ENCODE peak calls at places on chromosomes 16 and 17, in ten cellular contexts. A, O, R, F, Q, X, G, P, D and C are unnamed samples.

GRCh38 chr17:36862116-36862920 is 75.0 kb upstream of the LHX1 start:
- DNase-seq in A (no peak), O (no peak), R (no peak), F (no peak), Q (no peak), X (no peak), G (no peak), P (no peak), D (no peak), C (no peak)

GRCh38 chr16:58563775-58564174 is 48.5 kb downstream of the SETD6 start:
- DNase-seq in A (no peak), O (no peak), R (no peak), F (no peak), Q (no peak), X (no peak), G (no peak), P (peak), D (no peak), C (no peak)

GRCh38 chr17:8430966-8431365 is 4.7 kb upstream of the NDEL1 start:
- DNase-seq in A (no peak), O (peak), R (no peak), F (no peak), Q (no peak), X (peak), G (peak), P (no peak), D (no peak), C (no peak)

GRCh38 chr16:55408656-55409055 is 70.3 kb upstream of the MMP2 start:
- DNase-seq in A (no peak), O (no peak), R (peak), F (no peak), Q (no peak), X (no peak), G (no peak), P (no peak), D (no peak), C (no peak)

GRCh38 chr17:27949304-27949703 is 56.1 kb upstream of the LYRM9 start:
- DNase-seq in A (no peak), O (no peak), R (no peak), F (no peak), Q (no peak), X (no peak), G (no peak), P (no peak), D (no peak), C (no peak)

GRCh38 chr16:69905171-69905555 is 46.0 kb upstream of the CLEC18A start:
- DNase-seq in A (no peak), O (no peak), R (no peak), F (no peak), Q (no peak), X (no peak), G (no peak), P (no peak), D (no peak), C (no peak)

GRCh38 chr17:42979511-42980273 is at the start of gene PTGES3L:
- DNase-seq in A (no peak), O (peak), R (no peak), F (peak), Q (peak), X (no peak), G (peak), P (no peak), D (no peak), C (peak)

GRCh38 chr17:42311240-42312034 is 23.1 kb downstream of the STAT5A start:
- DNase-seq in A (no peak), O (peak), R (peak), F (peak), Q (no peak), X (no peak), G (peak), P (peak), D (no peak), C (no peak)

GRCh38 chr17:29045734-29046133 is 2.8 kb downstream of the PIPOX start:
- DNase-seq in A (no peak), O (no peak), R (no peak), F (no peak), Q (no peak), X (no peak), G (no peak), P (no peak), D (no peak), C (no peak)

GRCh38 chr16:60204221-60204620 is 1470.1 kb upstream of the GOT2 start:
- DNase-seq in A (no peak), O (peak), R (no peak), F (no peak), Q (no peak), X (peak), G (no peak), P (no peak), D (no peak), C (no peak)

GRCh38 chr16:4944333-4945281 is 7.7 kb upstream of the PPL start:
- DNase-seq in A (no peak), O (peak), R (peak), F (peak), Q (no peak), X (peak), G (peak), P (peak), D (no peak), C (no peak)

GRCh38 chr17:28268610-28269313 is 50.2 kb upstream of the TMEM97 start:
- DNase-seq in A (no peak), O (no peak), R (no peak), F (no peak), Q (no peak), X (no peak), G (no peak), P (no peak), D (no peak), C (no peak)

GRCh38 chr17:5758651-5759050 is 174.3 kb upstream of the NLRP1 start:
- DNase-seq in A (peak), O (peak), R (peak), F (peak), Q (no peak), X (peak), G (peak), P (no peak), D (no peak), C (no peak)

GRCh38 chr17:51035436-51035835 is 85.2 kb downstream of the SPAG9 start:
- DNase-seq in A (no peak), O (peak), R (no peak), F (no peak), Q (peak), X (no peak), G (peak), P (no peak), D (no peak), C (no peak)

GRCh38 chr17:30217746-30218245 is 17.7 kb downstream of the SLC6A4 start:
- DNase-seq in A (no peak), O (no peak), R (no peak), F (no peak), Q (no peak), X (no peak), G (no peak), P (no peak), D (no peak), C (no peak)

GRCh38 chr17:1442187-1442586 is 13.8 kb downstream of the CRK start:
- DNase-seq in A (no peak), O (no peak), R (no peak), F (no peak), Q (no peak), X (no peak), G (no peak), P (no peak), D (no peak), C (no peak)

GRCh38 chr17:164536-165235 is 16.8 kb downstream of the DOC2B start:
- DNase-seq in A (no peak), O (peak), R (no peak), F (peak), Q (peak), X (peak), G (peak), P (no peak), D (no peak), C (peak)

GRCh38 chr16:81883235-81883634 is 104.1 kb downstream of the PLCG2 start:
- DNase-seq in A (no peak), O (no peak), R (no peak), F (no peak), Q (no peak), X (no peak), G (no peak), P (no peak), D (no peak), C (no peak)

GRCh38 chr17:39928868-39929651 is 1.5 kb downstream of the LRRC3C start:
- DNase-seq in A (no peak), O (peak), R (no peak), F (no peak), Q (no peak), X (peak), G (peak), P (no peak), D (no peak), C (peak)

GRCh38 chr16:4612474-4612931 is 2.2 kb downstream of the UBALD1 start:
- DNase-seq in A (no peak), O (no peak), R (no peak), F (no peak), Q (no peak), X (no peak), G (no peak), P (peak), D (no peak), C (no peak)

GRCh38 chr17:16407911-16408588 is 7.3 kb upstream of the TRPV2 start:
- DNase-seq in A (peak), O (peak), R (no peak), F (peak), Q (no peak), X (peak), G (peak), P (no peak), D (no peak), C (peak)

GRCh38 chr16:54285414-54286066 is 1.0 kb downstream of the IRX3 start:
- DNase-seq in A (no peak), O (peak), R (no peak), F (no peak), Q (peak), X (peak), G (peak), P (peak), D (no peak), C (no peak)

GRCh38 chr16:84832488-84833141 is 12.8 kb downstream of the CRISPLD2 start:
- DNase-seq in A (no peak), O (peak), R (peak), F (peak), Q (no peak), X (no peak), G (peak), P (no peak), D (no peak), C (no peak)

GRCh38 chr16:67697813-67698212 is 21.3 kb downstream of the GFOD2 start:
- DNase-seq in A (no peak), O (no peak), R (no peak), F (no peak), Q (no peak), X (no peak), G (no peak), P (no peak), D (no peak), C (no peak)

GRCh38 chr17:4520881-4521600 is 22.4 kb downstream of the SPNS2 start:
- DNase-seq in A (no peak), O (peak), R (peak), F (peak), Q (no peak), X (peak), G (peak), P (no peak), D (no peak), C (no peak)

GRCh38 chr16:57601801-57602478 is 26.5 kb upstream of the ADGRG1 start:
- DNase-seq in A (peak), O (no peak), R (no peak), F (no peak), Q (no peak), X (no peak), G (no peak), P (no peak), D (no peak), C (peak)

DNA sequence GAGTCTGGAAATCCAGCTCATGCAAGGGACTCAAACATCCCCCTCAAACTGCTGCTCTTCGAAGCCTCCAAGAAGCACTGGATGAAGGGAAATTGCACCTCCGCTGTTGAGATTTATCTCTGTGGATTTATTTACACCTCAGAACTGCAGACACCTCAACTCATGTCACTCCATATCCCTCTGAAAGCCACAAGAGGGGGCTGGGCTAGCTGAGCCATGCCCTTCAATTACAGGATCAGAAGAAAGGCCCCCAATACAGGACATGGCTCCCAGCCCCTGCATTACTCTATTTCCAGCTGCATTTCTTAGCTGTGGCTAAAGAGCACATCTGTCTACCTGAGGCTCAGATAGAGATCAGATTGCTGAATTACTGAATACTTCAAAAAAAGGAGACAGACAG is 103.1 kb upstream of the DYNLRB2 start:
- DNase-seq in A (no peak), O (no peak), R (no peak), F (no peak), Q (peak), X (no peak), G (no peak), P (no peak), D (no peak), C (no peak)
- TF ChIP-seq CTCF in A (no peak), O (no peak), R (no peak), F (no peak), Q (no peak), X (no peak), G (no peak), P (no peak), D (no peak), C (no peak)

DNA sequence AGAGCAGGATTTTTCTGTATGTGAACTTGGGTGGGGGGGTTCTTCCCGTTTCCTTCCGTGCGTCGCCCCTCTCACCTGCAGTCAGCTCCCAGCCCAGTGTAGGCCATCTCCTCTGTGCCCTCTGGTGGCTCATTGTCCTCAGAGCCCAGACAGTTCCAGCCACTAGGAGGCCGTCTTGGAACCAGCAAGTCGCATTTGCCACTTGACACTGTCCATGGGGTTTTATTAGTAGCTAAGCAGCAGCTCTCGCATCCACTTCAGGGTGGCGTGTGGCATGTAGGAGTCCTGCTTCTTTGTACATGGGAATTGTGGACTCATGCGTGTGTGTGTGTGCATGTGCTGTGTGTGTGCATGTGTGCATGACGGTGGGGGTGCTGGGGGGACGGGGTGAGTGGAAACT is 74.0 kb downstream of the SEC14L1 start:
- DNase-seq in A (no peak), O (peak), R (no peak), F (peak), Q (peak), X (peak), G (peak), P (no peak), D (no peak), C (no peak)
- TF ChIP-seq CTCF in A (peak), O (peak), R (peak), F (no peak), Q (no peak), X (peak), G (peak), P (peak), D (peak), C (peak)

DNA sequence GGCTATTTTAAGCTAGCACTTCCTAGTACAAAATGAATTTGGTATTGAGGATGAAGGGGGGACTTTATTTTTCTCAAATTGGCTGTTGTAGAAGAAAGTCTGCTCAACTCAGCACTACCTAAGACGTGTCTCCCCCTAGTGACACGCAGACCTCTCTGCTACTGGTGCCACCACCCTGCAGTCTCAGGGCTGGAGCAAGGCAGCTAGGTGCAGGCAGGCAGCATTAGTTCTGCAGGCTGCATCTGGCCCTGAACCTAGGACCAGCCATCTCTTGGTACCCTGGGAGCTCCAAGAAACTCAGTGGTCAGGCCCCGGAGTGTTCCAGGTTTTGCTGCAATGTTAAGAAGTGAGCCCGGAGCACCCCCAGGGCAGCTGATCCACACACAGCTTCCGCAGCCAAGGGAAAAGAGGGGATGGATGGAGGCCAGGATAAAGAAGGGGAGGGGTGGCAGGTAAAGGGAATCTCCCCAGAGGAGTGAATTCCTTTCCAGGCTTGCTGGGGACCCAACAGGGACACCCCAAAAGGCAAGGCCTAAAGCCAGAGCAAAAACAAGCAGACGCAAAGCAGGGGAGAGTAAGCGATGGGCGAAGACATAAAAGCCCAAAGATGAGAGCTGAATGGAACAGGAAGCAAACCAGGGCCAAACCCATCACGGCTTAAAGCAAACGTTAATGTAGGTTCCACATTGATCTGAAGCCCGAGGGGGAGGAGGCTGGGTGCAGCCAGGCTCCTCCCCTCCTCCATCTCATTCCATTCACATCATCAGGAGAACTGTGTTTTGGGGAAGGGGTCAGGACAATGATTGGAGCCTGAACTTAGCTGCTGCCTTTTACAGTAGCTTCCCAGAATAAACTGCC is 200.5 kb downstream of the ZFHX3 start:
- DNase-seq in A (no peak), O (peak), R (no peak), F (peak), Q (peak), X (no peak), G (peak), P (no peak), D (no peak), C (peak)
- TF ChIP-seq CTCF in A (peak), O (peak), R (peak), F (peak), Q (no peak), X (no peak), G (peak), P (peak), D (no peak), C (peak)

DNA sequence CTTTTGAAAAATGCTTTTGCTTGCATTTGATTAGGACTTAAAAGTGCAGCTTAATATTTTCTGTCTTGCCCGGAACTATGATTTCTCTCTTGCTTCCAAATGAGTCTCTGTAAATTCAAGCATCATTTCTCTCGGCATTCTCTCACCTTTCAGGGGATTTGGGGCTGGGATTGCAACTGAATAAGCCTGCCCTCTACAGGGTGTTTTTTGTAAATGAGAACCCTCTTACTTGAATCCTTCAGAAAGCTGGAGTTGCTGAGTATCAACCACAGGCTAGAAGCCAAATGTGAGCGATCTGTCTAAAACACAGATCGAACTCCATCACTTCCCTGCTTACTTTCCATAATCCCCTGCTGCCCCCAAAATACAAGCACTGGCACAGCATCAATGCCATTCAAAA is 234.6 kb downstream of the TMEM114 start:
- DNase-seq in A (no peak), O (no peak), R (no peak), F (no peak), Q (no peak), X (no peak), G (no peak), P (no peak), D (no peak), C (no peak)
- TF ChIP-seq CTCF in A (no peak), O (no peak), R (peak), F (no peak), Q (no peak), X (no peak), G (no peak), P (no peak), D (no peak), C (no peak)

GRCh38 chr16:50737420-50737959 is 4.4 kb upstream of the CYLD start:
- DNase-seq in A (no peak), O (no peak), R (no peak), F (no peak), Q (no peak), X (no peak), G (no peak), P (no peak), D (no peak), C (no peak)
- TF ChIP-seq CTCF in A (no peak), O (no peak), R (no peak), F (no peak), Q (no peak), X (no peak), G (no peak), P (no peak), D (no peak), C (no peak)

GRCh38 chr16:75088934-75089333 is 27.6 kb downstream of the LDHD start:
- DNase-seq in A (no peak), O (no peak), R (no peak), F (no peak), Q (no peak), X (no peak), G (no peak), P (no peak), D (no peak), C (no peak)

GRCh38 chr16:75092777-75093176 is 23.8 kb downstream of the LDHD start:
- DNase-seq in A (no peak), O (no peak), R (no peak), F (peak), Q (no peak), X (no peak), G (no peak), P (no peak), D (no peak), C (no peak)

GRCh38 chr16:75088226-75088625 is 28.4 kb downstream of the LDHD start:
- DNase-seq in A (no peak), O (no peak), R (no peak), F (no peak), Q (no peak), X (no peak), G (peak), P (no peak), D (no peak), C (no peak)

GRCh38 chr16:75087040-75087979 is 29.3 kb downstream of the LDHD start:
- DNase-seq in A (no peak), O (peak), R (no peak), F (peak), Q (peak), X (no peak), G (peak), P (no peak), D (no peak), C (no peak)

GRCh38 chr16:75089486-75090202 is 26.9 kb downstream of the LDHD start:
- DNase-seq in A (no peak), O (no peak), R (no peak), F (no peak), Q (no peak), X (no peak), G (no peak), P (no peak), D (no peak), C (no peak)
- TF ChIP-seq CTCF in A (no peak), O (no peak), R (no peak), F (no peak), Q (no peak), X (no peak), G (no peak), P (no peak), D (no peak), C (no peak)

GRCh38 chr16:29807426-29808218 is 1.3 kb downstream of the MAZ start:
- DNase-seq in A (peak), O (peak), R (no peak), F (peak), Q (peak), X (peak), G (peak), P (peak), D (peak), C (peak)
- TF ChIP-seq CTCF in A (peak), O (peak), R (peak), F (peak), Q (peak), X (peak), G (peak), P (no peak), D (peak), C (peak)

GRCh38 chr17:9696279-9697044 is 51.1 kb downstream of the USP43 start:
- DNase-seq in A (no peak), O (no peak), R (no peak), F (peak), Q (no peak), X (no peak), G (no peak), P (no peak), D (no peak), C (no peak)
- TF ChIP-seq CTCF in A (no peak), O (no peak), R (peak), F (no peak), Q (no peak), X (no peak), G (no peak), P (no peak), D (no peak), C (no peak)